ENCODE peak calls at places on chromosomes 1 and 21, in seven cellular contexts. Y, B, E, R, S, Q and V are unnamed samples.

GRCh38 chr21:26964379-26964778 is 2.5 kb downstream of the ADAMTS5 start:
- DNase-seq in Y (no peak), B (no peak), E (peak; percentile 73), S (no peak), R (no peak), Q (no peak), V (peak; percentile 82)

GRCh38 chr1:193558491-193559028 is 372.1 kb upstream of the B3GALT2 start:
- DNase-seq in B (peak; percentile 74), R (peak; percentile 50), S (peak; percentile 66), E (no peak), Q (no peak), Y (peak; percentile 79), V (peak; percentile 93)

GRCh38 chr1:30597711-30598110 is 125.7 kb downstream of the MATN1 start:
- DNase-seq in E (peak; percentile 20), Y (no peak), B (no peak), Q (no peak), R (no peak), S (no peak), V (no peak)

GRCh38 chr1:7511381-7511780 is 259.7 kb upstream of the VAMP3 start:
- DNase-seq in Y (no peak), Q (no peak), R (no peak), B (no peak), E (no peak), S (no peak), V (no peak)

GRCh38 chr1:208047975-208048374 is 137.1 kb upstream of the CD34 start:
- DNase-seq in Q (no peak), E (peak; percentile 86), R (no peak), S (no peak), B (no peak), Y (peak; percentile 24), V (peak; percentile 60)

GRCh38 chr1:116580446-116581322 is 9.9 kb upstream of the CD58 start:
- DNase-seq in Q (no peak), R (no peak), S (no peak), B (peak; percentile 13), E (no peak), Y (no peak), V (no peak)

GRCh38 chr1:226603030-226603960 is 54.7 kb downstream of the STUM start:
- DNase-seq in Q (peak; percentile 46), E (peak; percentile 83), S (peak; percentile 66), Y (peak; percentile 33), B (peak; percentile 78), R (no peak), V (peak; percentile 87)

GRCh38 chr1:222976453-222976852 is 161.6 kb downstream of the DISP1 start:
- DNase-seq in Q (no peak), R (no peak), E (no peak), Y (no peak), B (peak; percentile 52), S (no peak), V (peak; percentile 16)

GRCh38 chr1:152928671-152929070 is 18.3 kb upstream of the SPRR5 start:
- DNase-seq in E (no peak), S (no peak), Q (no peak), B (no peak), Y (peak; percentile 92), R (no peak), V (no peak)

GRCh38 chr1:171785766-171786165 is 4.3 kb downstream of the METTL13 start:
- DNase-seq in B (no peak), Q (no peak), E (no peak), R (no peak), Y (no peak), S (no peak), V (no peak)
- TF ChIP-seq CTCF in B (no peak), Q (no peak), E (no peak), R (no peak), Y (no peak), S (no peak), V (no peak)

GRCh38 chr1:40058453-40059291 is 18.1 kb downstream of the CAP1 start:
- DNase-seq in Q (no peak), R (no peak), B (peak; percentile 22), E (no peak), Y (peak; percentile 33), S (peak; percentile 16), V (no peak)

GRCh38 chr1:40058097-40058452 is 17.5 kb downstream of the CAP1 start:
- DNase-seq in Y (no peak), E (no peak), S (no peak), Q (no peak), R (no peak), B (no peak), V (no peak)

GRCh38 chr1:40060351-40060750 is 19.8 kb downstream of the CAP1 start:
- DNase-seq in R (no peak), Y (no peak), B (no peak), S (no peak), Q (no peak), E (no peak), V (no peak)

GRCh38 chr1:40059960-40060337 is 19.4 kb downstream of the CAP1 start:
- DNase-seq in E (no peak), Q (no peak), Y (peak; percentile 33), B (no peak), R (no peak), S (no peak), V (no peak)

GRCh38 chr1:40059292-40059959 is 18.9 kb downstream of the CAP1 start:
- DNase-seq in B (peak; percentile 76), Q (no peak), S (peak; percentile 76), Y (peak; percentile 86), R (no peak), E (no peak), V (peak; percentile 30)
- H3K4me3 ChIP-seq in B (peak overlapping the region; percentile 9), Q (no peak overlapping the region), S (peak overlapping the region; percentile 20), Y (no peak overlapping the region), R (no peak overlapping the region), E (no peak overlapping the region), V (no peak overlapping the region)

DNA sequence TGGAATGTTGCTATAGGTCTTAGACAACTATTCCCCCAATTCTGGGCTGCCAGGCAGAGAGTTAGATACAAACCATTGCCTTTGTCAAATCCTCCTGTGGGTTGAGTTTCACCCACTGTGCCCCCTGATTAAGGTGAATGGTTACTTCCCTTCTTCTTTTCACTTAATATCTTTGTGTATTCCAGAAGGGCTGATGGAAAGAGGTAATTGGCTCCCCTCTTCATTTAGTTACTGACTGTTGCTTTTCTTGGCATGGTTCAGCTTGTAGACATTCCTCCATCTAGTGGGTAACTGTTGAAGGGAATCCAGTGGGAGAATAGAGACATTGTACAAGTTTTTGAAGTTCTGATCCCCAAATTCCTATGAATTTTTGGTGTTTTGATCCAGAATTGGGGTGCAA is 43.8 kb upstream of the MACF1 start:
- DNase-seq in Q (no peak), Y (no peak), S (no peak), R (no peak), E (no peak), B (peak; percentile 44), V (no peak)
- TF ChIP-seq CTCF in Q (peak; percentile 29), Y (no peak), S (no peak), R (no peak), E (no peak), B (peak; percentile 35), V (no peak)

GRCh38 chr1:101929343-101929742 is 67.4 kb downstream of the OLFM3 start:
- DNase-seq in R (no peak), B (no peak), S (no peak), Q (no peak), Y (no peak), E (no peak), V (no peak)
- H3K4me3 ChIP-seq in R (no peak overlapping the region), B (no peak overlapping the region), S (no peak overlapping the region), Q (no peak overlapping the region), Y (no peak overlapping the region), E (no peak overlapping the region), V (no peak overlapping the region)

DNA sequence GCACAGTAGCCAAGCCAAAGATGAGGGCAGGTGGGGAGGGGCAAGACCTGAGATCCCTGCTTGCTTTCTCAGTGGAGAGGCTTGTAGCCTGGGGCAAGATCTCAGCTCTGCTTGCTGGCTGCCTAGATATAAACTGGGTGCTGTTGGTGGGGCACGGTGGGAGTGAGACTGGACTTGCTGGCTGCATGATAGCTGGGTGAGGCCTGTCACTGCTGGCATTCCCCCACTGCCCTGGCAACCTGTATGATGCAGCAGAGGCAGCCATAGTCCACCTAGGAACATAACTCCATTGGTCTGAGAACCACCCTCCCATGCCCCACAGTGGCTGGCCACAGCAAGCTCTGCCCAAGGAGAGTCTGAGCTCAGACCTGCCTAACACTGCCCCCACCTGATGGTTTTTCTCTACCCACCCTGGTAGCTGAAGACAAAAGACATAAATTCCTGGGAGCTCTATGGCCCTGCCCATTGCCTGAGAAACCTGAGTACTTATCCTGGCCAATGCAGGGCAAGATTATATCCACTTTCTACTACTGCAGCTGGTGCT is 261.9 kb upstream of the DEPDC1 start:
- DNase-seq in R (no peak), E (no peak), Y (no peak), Q (no peak), B (no peak), S (no peak), V (no peak)
- TF ChIP-seq CTCF in R (no peak), E (no peak), Y (no peak), Q (no peak), B (no peak), S (no peak), V (no peak)

DNA sequence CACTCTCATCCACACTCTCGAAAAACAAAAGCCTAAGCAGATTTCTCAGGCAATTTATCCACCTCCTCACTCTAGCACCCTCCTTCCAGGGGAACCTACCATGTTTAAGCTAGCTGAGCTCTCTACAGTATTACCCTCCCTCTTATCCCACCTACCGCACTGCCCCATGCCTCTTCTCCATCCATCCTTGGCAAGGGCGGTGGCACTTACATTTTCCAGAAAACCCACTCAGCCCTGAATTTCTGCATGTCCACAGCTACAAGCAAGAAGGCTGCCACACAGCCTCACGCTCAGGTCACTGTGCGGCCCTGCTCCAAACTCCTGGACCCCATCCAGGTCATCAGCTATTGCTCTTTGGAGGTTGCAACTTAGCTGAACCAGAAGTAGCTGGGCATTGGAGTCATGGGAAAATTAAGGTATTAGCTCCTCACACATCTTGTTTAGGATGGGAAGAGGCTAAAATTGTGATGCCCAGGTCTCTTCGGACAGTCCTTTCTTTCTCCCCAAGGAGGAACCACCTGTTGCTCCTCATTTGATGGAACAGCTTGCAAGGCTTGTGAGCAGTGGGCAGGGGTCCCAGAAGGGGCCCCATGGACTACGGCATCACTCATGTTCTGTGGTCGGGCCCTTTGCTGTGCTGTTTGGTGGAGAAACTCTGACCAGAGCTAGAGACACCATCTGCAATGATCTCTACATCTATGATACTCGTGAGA is 1.1 kb downstream of the KLHDC9 start:
- DNase-seq in Q (no peak), E (no peak), Y (no peak), B (no peak), R (no peak), S (no peak), V (no peak)
- H3K4me3 ChIP-seq in Q (peak overlapping the region; percentile 59), E (peak overlapping the region; percentile 63), Y (no peak overlapping the region), B (no peak overlapping the region), R (peak overlapping the region; percentile 63), S (peak overlapping the region; percentile 74), V (peak overlapping the region; percentile 59)